ENCODE peak calls at places on chromosomes 6 and 20, in nine cellular contexts. L, H, N, M, P, Y, V, A and C are unnamed samples. For H3K4me1, the result is how much of the 10 kb centered on the place peaks cover.

GRCh38 chr20:51531712-51532456 is 10.6 kb downstream of the NFATC2 start:
- DNase-seq in L (no peak), H (no peak), N (no peak), M (no peak), P (no peak), Y (no peak), V (no peak), A (no peak), C (no peak)

GRCh38 chr6:11868392-11868791 is 89.8 kb upstream of the ADTRP start:
- DNase-seq in L (no peak), H (no peak), N (no peak), M (peak), P (no peak), Y (no peak), V (no peak), A (no peak), C (no peak)

GRCh38 chr6:136166815-136167214 is 83.3 kb downstream of the MTFR2 start:
- DNase-seq in L (no peak), H (no peak), N (no peak), M (no peak), P (no peak), Y (no peak), V (no peak), A (no peak), C (no peak)

GRCh38 chr6:164247106-164247505 is 832.6 kb downstream of the QKI start:
- DNase-seq in L (no peak), H (no peak), N (no peak), M (no peak), P (no peak), Y (no peak), V (no peak), A (no peak), C (no peak)

GRCh38 chr6:3608159-3608558 is 143.4 kb downstream of the PXDC1 start:
- DNase-seq in L (no peak), H (no peak), N (no peak), M (no peak), P (no peak), Y (no peak), V (no peak), A (no peak), C (no peak)

GRCh38 chr6:14426281-14426680 is 308.7 kb downstream of the CD83 start:
- DNase-seq in L (no peak), H (no peak), N (no peak), M (no peak), P (no peak), Y (no peak), V (no peak), A (no peak), C (no peak)

GRCh38 chr6:88248709-88249321 is 82.7 kb upstream of the CNR1 start:
- DNase-seq in L (no peak), H (no peak), N (no peak), M (no peak), P (no peak), Y (no peak), V (no peak), A (no peak), C (no peak)

GRCh38 chr20:59735486-59735885 is 131.1 kb downstream of the PHACTR3 start:
- DNase-seq in L (no peak), H (no peak), N (no peak), M (no peak), P (no peak), Y (no peak), V (no peak), A (no peak), C (peak)

GRCh38 chr20:9294081-9294480 is 220.3 kb upstream of the LAMP5 start:
- DNase-seq in L (peak), H (no peak), N (no peak), M (no peak), P (no peak), Y (no peak), V (no peak), A (no peak), C (no peak)

GRCh38 chr20:37123441-37123840 is 27.6 kb upstream of the RBL1 start:
- DNase-seq in L (peak), H (no peak), N (no peak), M (no peak), P (no peak), Y (no peak), V (peak), A (peak), C (no peak)

GRCh38 chr6:79031821-79032590 is 46.0 kb downstream of the PHIP start:
- DNase-seq in L (no peak), H (no peak), N (no peak), M (no peak), P (no peak), Y (no peak), V (no peak), A (no peak), C (no peak)

GRCh38 chr20:621115-621756 is 11.1 kb upstream of the TCF15 start:
- DNase-seq in L (no peak), H (no peak), N (no peak), M (no peak), P (no peak), Y (no peak), V (no peak), A (no peak), C (no peak)

GRCh38 chr6:77339926-77340325 is 123.4 kb downstream of the HTR1B start:
- DNase-seq in L (no peak), H (no peak), N (no peak), M (no peak), P (peak), Y (no peak), V (no peak), A (no peak), C (no peak)

GRCh38 chr6:47073125-47074110 is 31.3 kb upstream of the ADGRF1 start:
- DNase-seq in L (no peak), H (no peak), N (no peak), M (no peak), P (no peak), Y (no peak), V (no peak), A (peak), C (no peak)

GRCh38 chr6:7541175-7542064 is at the start of gene DSP:
- DNase-seq in L (peak), H (no peak), N (peak), M (peak), P (peak), Y (peak), V (peak), A (peak), C (peak)
- TF ChIP-seq POLR2A in L (peak), H (no peak), N (no peak), M (peak), P (no peak), Y (peak), V (no peak), A (peak), C (peak)

GRCh38 chr20:53865905-53866786 is 204.2 kb downstream of the BCAS1 start:
- DNase-seq in L (peak), H (no peak), N (no peak), M (no peak), P (no peak), Y (no peak), V (no peak), A (peak), C (no peak)
- H3K4me1 ChIP-seq in L (half or more), H (under half), N (under half), M (under half), P (under half), Y (under half), V (half or more), A (half or more), C (half or more)

DNA sequence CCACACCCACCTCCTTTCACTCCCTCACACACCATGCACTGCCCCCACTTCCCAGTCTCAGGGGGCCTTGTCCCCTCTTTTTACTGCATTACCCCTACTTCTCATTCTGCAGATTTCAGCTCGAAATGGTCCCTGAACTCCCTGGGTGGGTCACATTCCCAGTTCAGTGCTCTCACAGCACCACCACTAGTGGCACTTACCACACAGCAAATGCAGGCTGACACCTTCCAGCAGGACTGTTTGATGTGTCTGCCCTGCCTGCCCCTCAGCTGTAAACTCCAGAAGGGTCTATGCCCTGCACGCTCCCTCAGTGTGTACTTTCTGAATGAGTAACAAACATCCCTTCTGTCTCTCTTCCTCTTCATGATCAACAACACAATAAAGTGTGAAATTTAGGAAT is 4.0 kb downstream of the DYNLT1 start:
- DNase-seq in L (no peak), H (no peak), N (no peak), M (no peak), P (no peak), Y (no peak), V (no peak), A (no peak), C (no peak)
- TF ChIP-seq POLR2A in L (no peak), H (no peak), N (no peak), M (no peak), P (no peak), Y (no peak), V (no peak), A (no peak), C (no peak)

DNA sequence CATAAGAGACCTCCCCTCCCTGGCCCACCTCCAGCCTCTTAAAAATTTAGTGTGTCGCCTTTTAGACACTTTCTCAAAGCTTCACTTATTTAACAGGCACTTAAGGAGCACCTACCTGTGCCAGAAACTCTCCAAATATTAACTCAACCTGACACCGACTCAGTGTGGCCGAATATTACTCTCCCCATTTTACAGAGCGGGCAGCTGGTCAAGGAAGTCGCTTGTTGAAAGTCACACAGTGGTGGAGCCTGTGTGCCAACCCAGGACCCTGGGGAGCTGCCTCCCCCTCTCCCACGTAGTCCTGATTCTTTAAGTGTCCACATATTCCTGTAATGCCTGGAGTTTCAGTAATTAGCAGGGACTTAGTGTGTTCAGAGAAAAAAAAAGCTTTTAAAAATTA is 1.0 kb upstream of the PMEPA1 start:
- DNase-seq in L (no peak), H (no peak), N (no peak), M (no peak), P (no peak), Y (no peak), V (no peak), A (no peak), C (no peak)
- H3K4me1 ChIP-seq in L (half or more), H (half or more), N (under half), M (under half), P (half or more), Y (under half), V (under half), A (under half), C (half or more)

DNA sequence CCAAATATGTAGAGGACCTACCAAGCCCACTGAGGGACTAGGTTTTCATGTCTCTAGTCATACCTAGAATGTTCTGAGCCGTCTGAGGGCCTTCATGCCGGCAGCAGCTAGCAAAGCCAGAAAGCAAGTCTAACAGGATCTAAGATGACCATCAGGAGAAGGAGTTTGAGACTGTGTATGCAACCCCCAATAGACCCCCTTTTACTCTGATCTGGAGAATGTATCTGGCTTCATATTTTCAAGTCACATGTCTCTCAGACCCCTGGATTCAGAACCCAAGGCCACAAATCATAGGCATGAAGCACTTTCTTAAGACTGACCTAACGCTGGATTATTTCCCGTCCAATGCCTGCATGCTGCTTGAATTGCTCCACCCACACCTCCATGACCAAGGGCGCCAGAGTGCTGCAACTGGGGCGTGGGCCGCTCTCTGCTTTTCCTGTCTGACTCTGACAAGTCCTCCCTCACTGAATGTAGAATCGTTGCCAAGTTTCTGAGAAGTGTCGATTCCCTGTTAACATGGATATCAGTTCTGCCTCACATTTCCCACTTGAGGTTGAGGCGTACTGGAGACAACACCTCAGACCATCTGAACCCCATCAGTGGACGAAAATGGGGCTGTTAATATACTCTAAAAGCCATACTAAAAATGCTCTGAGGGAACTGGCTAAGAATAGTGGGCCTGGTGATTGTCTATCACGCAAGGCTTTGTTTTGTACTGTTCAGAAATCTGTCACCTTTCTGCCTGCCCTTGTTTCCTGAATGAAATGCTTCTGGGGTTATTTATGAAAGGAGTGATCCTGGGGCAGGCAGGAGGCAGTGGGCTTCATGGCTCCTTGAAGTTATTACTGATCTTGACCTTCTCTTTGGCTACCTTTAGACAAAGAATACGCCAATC is 23.9 kb upstream of the ASXL1 start:
- DNase-seq in L (no peak), H (no peak), N (no peak), M (peak), P (peak), Y (no peak), V (peak), A (no peak), C (peak)
- TF ChIP-seq POLR2A in L (no peak), H (no peak), N (no peak), M (no peak), P (no peak), Y (no peak), V (no peak), A (no peak), C (no peak)

GRCh38 chr20:38889050-38889449 is 37.2 kb upstream of the FAM83D start:
- DNase-seq in L (no peak), H (no peak), N (no peak), M (no peak), P (no peak), Y (no peak), V (peak), A (no peak), C (no peak)

GRCh38 chr20:38888059-38888831 is 38.0 kb upstream of the FAM83D start:
- DNase-seq in L (no peak), H (no peak), N (no peak), M (peak), P (no peak), Y (no peak), V (peak), A (peak), C (no peak)

GRCh38 chr20:38892091-38892981 is 33.9 kb upstream of the FAM83D start:
- DNase-seq in L (no peak), H (no peak), N (no peak), M (no peak), P (no peak), Y (no peak), V (peak), A (no peak), C (no peak)

GRCh38 chr20:38890497-38890818 is 35.8 kb upstream of the FAM83D start:
- DNase-seq in L (peak), H (no peak), N (no peak), M (no peak), P (no peak), Y (no peak), V (no peak), A (no peak), C (no peak)

GRCh38 chr20:38889792-38890496 is 36.3 kb upstream of the FAM83D start:
- DNase-seq in L (no peak), H (no peak), N (no peak), M (no peak), P (no peak), Y (no peak), V (peak), A (no peak), C (no peak)
- H3K4me1 ChIP-seq in L (under half), H (under half), N (under half), M (under half), P (under half), Y (under half), V (under half), A (under half), C (under half)

DNA sequence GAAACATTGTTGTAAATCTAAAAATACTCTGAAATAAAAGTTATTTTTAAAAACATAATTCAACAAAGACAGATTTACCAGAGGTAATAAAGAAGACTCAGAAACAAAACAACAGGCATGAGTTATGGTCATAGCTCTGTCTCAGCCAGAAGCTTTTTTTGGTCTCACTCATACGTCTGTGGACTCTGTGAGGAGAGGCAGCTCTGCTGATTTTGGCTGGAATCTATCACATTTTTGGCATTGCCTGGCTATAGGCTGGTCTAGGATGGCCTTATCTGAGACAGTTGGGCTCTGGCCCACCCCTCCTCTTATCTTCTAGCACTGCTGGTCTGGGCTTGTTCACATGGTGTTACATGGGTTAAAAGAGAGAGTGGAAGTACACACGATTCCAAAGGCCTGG is 514.0 kb upstream of the BTBD3 start:
- DNase-seq in L (no peak), H (no peak), N (peak), M (no peak), P (no peak), Y (no peak), V (no peak), A (no peak), C (no peak)
- TF ChIP-seq POLR2A in L (no peak), H (no peak), N (no peak), M (no peak), P (no peak), Y (no peak), V (no peak), A (no peak), C (no peak)

DNA sequence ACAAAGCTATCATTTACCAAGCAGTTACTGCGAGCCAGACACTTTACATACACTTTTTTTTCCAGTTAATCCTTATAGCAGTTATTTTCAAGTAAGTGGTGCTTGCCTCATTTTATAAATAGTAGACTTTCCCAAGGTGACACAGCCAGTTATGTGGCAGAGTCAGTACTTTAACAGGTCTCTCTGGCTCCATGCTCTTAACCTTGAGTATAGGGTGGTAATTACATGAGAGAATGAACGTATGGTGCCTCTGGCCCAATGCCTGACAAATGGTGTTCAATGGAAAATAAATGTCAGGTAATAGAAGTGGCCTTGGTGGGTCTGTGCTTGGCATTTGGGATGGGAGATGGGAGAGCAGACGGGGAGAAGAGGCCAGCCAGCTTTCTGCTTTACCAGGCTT is 316.3 kb downstream of the SLC35F1 start:
- DNase-seq in L (no peak), H (no peak), N (no peak), M (no peak), P (no peak), Y (no peak), V (no peak), A (no peak), C (no peak)
- H3K4me1 ChIP-seq in L (under half), H (under half), N (under half), M (under half), P (under half), Y (under half), V (under half), A (under half), C (under half)